ENCODE peak calls at places on chromosomes 3 and 15, in five cellular contexts. O is PC-3, K is neural progenitor cell, I is astrocyte, U is fibroblast of lung. D is an unnamed sample.

GRCh38 chr15:45468294-45468693 is 54.3 kb downstream of the SLC30A4 start:
- DNase-seq in O (no peak), K (no peak), I (no peak), U (no peak), D (no peak)

GRCh38 chr15:84821501-84822021 is 4.4 kb downstream of the ALPK3 start:
- DNase-seq in O (no peak), K (no peak), I (no peak), U (no peak), D (peak; percentile 67)

GRCh38 chr3:141707741-141708203 is 30.3 kb upstream of the RNF7 start:
- DNase-seq in O (peak; percentile 15), K (no peak), I (peak; percentile 74), U (peak; percentile 34), D (peak; percentile 97)

GRCh38 chr15:88802991-88803240 is 320 bp upstream of the ACAN start:
- DNase-seq in O (no peak), K (no peak), I (no peak), U (no peak), D (no peak)

GRCh38 chr15:68492855-68493254 is 60.9 kb upstream of the ITGA11 start:
- DNase-seq in O (no peak), K (no peak), I (peak; percentile 66), U (no peak), D (no peak)

GRCh38 chr3:178001670-178002101 is 534.5 kb upstream of the KCNMB2 start:
- DNase-seq in O (no peak), K (no peak), I (no peak), U (no peak), D (no peak)

GRCh38 chr3:69558912-69559311 is 173.0 kb upstream of the FRMD4B start:
- DNase-seq in O (no peak), K (no peak), I (no peak), U (peak; percentile 92), D (peak; percentile 11)

GRCh38 chr3:141561426-141562034 is 74.7 kb downstream of the RASA2 start:
- DNase-seq in O (peak; percentile 70), K (peak; percentile 62), I (peak; percentile 46), U (peak; percentile 86), D (peak; percentile 85)

GRCh38 chr15:101246391-101246790 is 5.5 kb downstream of the CHSY1 start:
- DNase-seq in O (no peak), K (no peak), I (no peak), U (no peak), D (peak; percentile 61)

GRCh38 chr3:168162172-168162571 is 66.4 kb upstream of the GOLIM4 start:
- DNase-seq in O (no peak), K (no peak), I (peak; percentile 17), U (peak; percentile 4), D (no peak)

GRCh38 chr3:100941046-100941445 is 52.2 kb downstream of the ABI3BP start:
- DNase-seq in O (no peak), K (no peak), I (no peak), U (no peak), D (no peak)

GRCh38 chr3:73835945-73836344 is 211.2 kb upstream of the PDZRN3 start:
- DNase-seq in O (no peak), K (no peak), I (no peak), U (no peak), D (no peak)

GRCh38 chr3:194267744-194268658 is 83.1 kb downstream of the CPN2 start:
- DNase-seq in O (no peak), K (no peak), I (peak; percentile 74), U (peak; percentile 47), D (no peak)

GRCh38 chr3:29171583-29171990 is 109.3 kb upstream of the RBMS3 start:
- DNase-seq in O (no peak), K (peak; percentile 6), I (peak; percentile 13), U (peak; percentile 66), D (peak; percentile 59)

GRCh38 chr3:10707984-10708868 is 107.8 kb upstream of the SLC6A11 start:
- DNase-seq in O (no peak), K (peak; percentile 22), I (no peak), U (no peak), D (no peak)

GRCh38 chr15:77480859-77481258 is 60.2 kb downstream of the HMG20A start:
- DNase-seq in O (no peak), K (no peak), I (no peak), U (no peak), D (no peak)

GRCh38 chr3:53891500-53892334 is at the start of gene SELENOK:
- DNase-seq in O (peak; percentile 99), K (peak; percentile 99), I (peak; percentile 99), U (peak; percentile 99), D (peak; percentile 99)

GRCh38 chr15:95196176-95196915 is 965.0 kb downstream of the MCTP2 start:
- DNase-seq in O (peak; percentile 27), K (no peak), I (peak; percentile 26), U (no peak), D (no peak)

GRCh38 chr3:57077630-57078365 is 17.3 kb downstream of the SPATA12 start:
- DNase-seq in O (no peak), K (no peak), I (no peak), U (no peak), D (no peak)
- TF ChIP-seq EZH2 in O (no peak), K (no peak), I (no peak), U (no peak), D (no peak)

GRCh38 chr15:60374209-60374608 is 23.6 kb downstream of the ANXA2 start:
- DNase-seq in O (no peak), K (no peak), I (no peak), U (no peak), D (no peak)
- H3K36me3 ChIP-seq in O (peaks cover 63% of the 10 kb centered on the region), K (no peaks in the 10 kb centered on the region), I (peaks cover 67% of the 10 kb centered on the region), U (peaks cover 27% of the 10 kb centered on the region), D (peaks cover 40% of the 10 kb centered on the region)

GRCh38 chr15:37107071-37107753 is 6.9 kb upstream of the MEIS2 start:
- DNase-seq in O (no peak), K (no peak), I (no peak), U (no peak), D (no peak)
- TF ChIP-seq EZH2 in O (no peak), K (peak; percentile 6), I (peak; percentile 18), U (no peak), D (peak; percentile 59)

DNA sequence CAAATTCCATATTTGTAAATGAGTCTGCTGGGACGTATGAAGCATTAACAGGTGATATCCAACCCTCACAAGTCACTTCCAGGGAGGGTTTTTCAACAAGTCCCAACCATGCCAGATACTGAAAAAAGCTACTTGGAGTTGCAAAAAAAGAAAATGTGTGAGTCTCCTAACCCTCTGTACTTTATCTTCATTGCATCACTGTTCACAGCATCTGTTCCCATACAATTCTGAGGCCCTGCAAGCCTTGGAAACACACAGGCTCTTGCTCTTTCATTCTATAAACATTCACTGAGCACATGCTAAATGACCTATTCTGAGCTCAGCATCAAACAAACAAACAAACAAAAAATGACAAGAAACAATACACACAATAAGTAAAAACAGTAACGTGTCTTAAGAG is 120.8 kb downstream of the RFTN1 start:
- DNase-seq in O (no peak), K (no peak), I (no peak), U (peak; percentile 92), D (no peak)
- H3K36me3 ChIP-seq in O (no peaks in the 10 kb centered on the region), K (no peaks in the 10 kb centered on the region), I (no peaks in the 10 kb centered on the region), U (no peaks in the 10 kb centered on the region), D (no peaks in the 10 kb centered on the region)

GRCh38 chr3:158097141-158097540 is 9.1 kb downstream of the SHOX2 start:
- DNase-seq in O (no peak), K (no peak), I (no peak), U (no peak), D (no peak)

GRCh38 chr3:158097571-158098553 is 8.4 kb downstream of the SHOX2 start:
- DNase-seq in O (peak; percentile 83), K (peak; percentile 96), I (no peak), U (no peak), D (peak; percentile 52)

GRCh38 chr3:158101330-158102218 is 4.6 kb downstream of the SHOX2 start:
- DNase-seq in O (no peak), K (peak; percentile 13), I (no peak), U (no peak), D (no peak)

GRCh38 chr3:158100681-158101080 is 5.5 kb downstream of the SHOX2 start:
- DNase-seq in O (no peak), K (peak; percentile 38), I (no peak), U (no peak), D (no peak)

GRCh38 chr3:158098834-158099424 is 7.3 kb downstream of the SHOX2 start:
- DNase-seq in O (no peak), K (peak; percentile 29), I (no peak), U (no peak), D (no peak)
- TF ChIP-seq EZH2 in O (no peak), K (no peak), I (no peak), U (no peak), D (no peak)

DNA sequence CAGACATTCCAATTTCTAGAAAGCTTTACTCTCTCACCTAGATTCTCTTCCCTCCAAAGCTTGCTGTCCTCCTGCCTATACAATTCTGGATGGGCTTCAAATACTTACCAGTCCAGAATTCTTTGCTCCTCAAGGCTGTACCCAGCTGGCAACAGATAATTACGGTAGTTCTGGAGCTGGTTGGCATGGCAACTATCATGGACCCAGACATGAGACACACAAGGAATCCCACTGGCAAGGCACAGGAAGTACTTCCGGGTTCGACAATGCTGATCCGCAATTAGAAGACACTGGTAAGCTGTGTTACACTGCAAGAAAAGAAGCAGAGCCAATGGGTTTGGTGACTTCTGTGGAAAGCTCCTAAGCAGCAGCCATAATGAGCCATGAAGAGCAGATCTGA is 37.9 kb downstream of the TUBGCP4 start:
- DNase-seq in O (no peak), K (no peak), I (no peak), U (no peak), D (no peak)
- H3K36me3 ChIP-seq in O (peaks cover 75% of the 10 kb centered on the region), K (peaks cover 32% of the 10 kb centered on the region), I (peaks cover 76% of the 10 kb centered on the region), U (peaks cover 10% of the 10 kb centered on the region), D (peaks cover 29% of the 10 kb centered on the region)

GRCh38 chr3:184511741-184512140 is 49.8 kb upstream of the EPHB3 start:
- DNase-seq in O (no peak), K (no peak), I (no peak), U (no peak), D (no peak)

GRCh38 chr3:184508938-184509337 is 52.6 kb upstream of the EPHB3 start:
- DNase-seq in O (no peak), K (no peak), I (no peak), U (no peak), D (no peak)

GRCh38 chr3:184514151-184514490 is 47.5 kb upstream of the EPHB3 start:
- DNase-seq in O (no peak), K (peak; percentile 34), I (no peak), U (no peak), D (peak; percentile 54)

GRCh38 chr3:184513276-184514150 is 48.1 kb upstream of the EPHB3 start:
- DNase-seq in O (peak; percentile 82), K (peak; percentile 96), I (peak; percentile 42), U (peak; percentile 71), D (peak; percentile 79)

DNA sequence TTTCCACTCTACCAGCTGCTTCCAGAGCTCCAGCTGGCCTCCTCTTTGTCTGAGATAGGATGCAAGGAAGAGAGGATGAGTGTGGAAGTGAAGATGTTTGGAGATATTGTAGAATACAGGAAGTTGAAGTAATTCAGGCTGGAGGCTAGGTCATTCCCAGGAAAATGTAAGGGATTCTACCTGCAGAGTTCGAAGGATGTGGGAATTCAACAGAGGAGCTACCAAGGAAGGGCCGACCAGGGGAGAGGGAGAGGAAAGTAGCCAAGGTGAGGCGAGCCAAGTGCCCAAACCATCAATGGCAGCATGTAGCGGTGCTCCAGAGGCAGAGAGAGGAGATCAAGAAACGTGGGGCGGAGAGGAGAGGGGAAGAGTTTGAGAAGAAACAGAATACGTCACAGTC is 49.0 kb upstream of the EPHB3 start:
- DNase-seq in O (no peak), K (no peak), I (no peak), U (no peak), D (no peak)
- TF ChIP-seq EZH2 in O (no peak), K (no peak), I (no peak), U (no peak), D (no peak)

D was measured in endothelial cell of umbilical vein.